ENCODE peak calls at places on chromosomes 1 and 21, in eight cellular contexts. E is Peyer's patch, Y is transverse colon, L is endothelial cell of umbilical vein, M is heart left ventricle, Z is prostate gland, G is thyroid gland, P is upper lobe of left lung. K is an unnamed sample.

GRCh38 chr1:201562257-201562656 is 23.3 kb downstream of the NAV1 start:
- DNase-seq in M (no peak), P (no peak), Z (no peak), L (no peak), E (no peak), Y (no peak), G (no peak), K (no peak)

GRCh38 chr1:214514032-214514818 is 37.2 kb downstream of the PTPN14 start:
- DNase-seq in L (peak; percentile 37), G (no peak), Z (no peak), M (no peak), P (no peak), E (no peak), Y (no peak), K (no peak)

GRCh38 chr1:98046031-98046641 is 125.3 kb upstream of the DPYD start:
- DNase-seq in E (no peak), M (no peak), G (no peak), P (no peak), L (peak; percentile 70), Z (no peak), Y (no peak), K (no peak)

GRCh38 chr1:65059930-65060538 is 88.0 kb upstream of the AK4 start:
- DNase-seq in P (no peak), E (no peak), Y (no peak), Z (no peak), L (peak; percentile 69), M (no peak), G (no peak), K (no peak)

GRCh38 chr1:55584521-55585401 is 369.6 kb upstream of the USP24 start:
- DNase-seq in G (peak; percentile 65), P (no peak), Y (no peak), L (peak; percentile 14), Z (no peak), M (no peak), E (no peak), K (no peak)

GRCh38 chr1:170495006-170495405 is 37.0 kb upstream of the GORAB start:
- DNase-seq in P (no peak), G (no peak), L (no peak), E (no peak), M (no peak), Z (no peak), Y (no peak), K (no peak)

GRCh38 chr1:98351506-98352038 is 309.9 kb upstream of the SNX7 start:
- DNase-seq in M (no peak), P (no peak), Y (no peak), Z (no peak), G (no peak), L (peak; percentile 65), E (no peak), K (no peak)

GRCh38 chr1:6028042-6028895 is 17.4 kb upstream of the KCNAB2 start:
- DNase-seq in Z (no peak), G (no peak), L (no peak), P (peak; percentile 76), M (peak; percentile 38), E (peak; percentile 79), Y (peak; percentile 43), K (no peak)

GRCh38 chr1:248618878-248619277 is 16.0 kb downstream of the OR2T11 start:
- DNase-seq in G (peak; percentile 74), M (no peak), E (peak; percentile 87), P (peak; percentile 50), L (peak; percentile 36), Y (peak; percentile 70), Z (peak; percentile 23), K (no peak)

GRCh38 chr1:91806146-91806545 is 79.8 kb downstream of the TGFBR3 start:
- DNase-seq in Y (no peak), G (no peak), M (no peak), P (no peak), E (no peak), L (no peak), Z (no peak), K (no peak)

GRCh38 chr1:99759529-99760160 is 6.8 kb downstream of the FRRS1 start:
- DNase-seq in Z (no peak), Y (no peak), P (no peak), M (no peak), G (no peak), L (no peak), E (no peak), K (no peak)

GRCh38 chr1:230085178-230085515 is 18.1 kb downstream of the GALNT2 start:
- DNase-seq in M (no peak), G (no peak), P (no peak), Y (no peak), Z (no peak), L (no peak), E (no peak), K (no peak)

GRCh38 chr1:180267211-180267561 is 37.1 kb downstream of the LHX4 start:
- DNase-seq in M (no peak), E (peak; percentile 24), P (no peak), Z (no peak), G (no peak), L (no peak), Y (no peak), K (no peak)

GRCh38 chr1:243267346-243268283 is 11.8 kb downstream of the SDCCAG8 start:
- DNase-seq in G (no peak), Y (no peak), P (peak; percentile 83), E (no peak), L (no peak), M (no peak), Z (no peak), K (no peak)

GRCh38 chr1:197773856-197774255 is 1.4 kb downstream of the DENND1B start:
- DNase-seq in G (no peak), L (peak; percentile 60), Z (no peak), M (no peak), P (no peak), Y (no peak), E (no peak), K (no peak)

GRCh38 chr1:220281159-220281574 is 8.9 kb upstream of the RAB3GAP2 start:
- DNase-seq in E (no peak), L (peak; percentile 53), M (no peak), Z (no peak), P (no peak), Y (no peak), G (no peak), K (no peak)

GRCh38 chr1:231770776-231771175 is 144.2 kb downstream of the DISC1 start:
- DNase-seq in Y (no peak), M (no peak), E (no peak), L (no peak), P (no peak), Z (no peak), G (no peak), K (no peak)

GRCh38 chr1:29121516-29121937 is 2.2 kb downstream of the TMEM200B start:
- DNase-seq in Z (no peak), M (no peak), L (no peak), E (no peak), P (no peak), G (no peak), Y (peak; percentile 10), K (no peak)

DNA sequence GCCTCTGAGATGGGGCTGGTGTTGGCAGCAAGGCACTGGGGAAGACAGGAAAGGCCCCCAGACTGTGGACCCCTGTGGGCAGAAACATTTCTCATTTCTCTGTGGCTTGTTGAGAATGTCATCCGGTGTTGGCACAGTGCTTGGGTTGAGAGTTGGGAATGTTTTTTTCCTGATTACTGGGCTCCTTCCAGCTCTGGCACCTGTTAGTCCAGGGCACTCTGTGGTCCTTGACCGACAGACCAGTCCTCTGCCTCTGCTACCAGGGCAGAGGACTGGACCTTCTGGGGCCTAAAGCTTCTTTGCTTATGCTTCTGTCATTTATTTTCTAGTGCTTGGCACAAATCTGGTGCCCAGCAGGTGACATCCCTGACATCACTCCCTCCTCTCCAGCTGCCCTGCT is 4.8 kb upstream of the SPRR5 start:
- DNase-seq in L (no peak), E (no peak), Z (no peak), Y (no peak), P (no peak), M (no peak), G (no peak), K (no peak)
- H3K36me3 ChIP-seq in L (no peaks in the 10 kb centered on the region), E (no peaks in the 10 kb centered on the region), Z (no peaks in the 10 kb centered on the region), Y (no peaks in the 10 kb centered on the region), P (no peaks in the 10 kb centered on the region), M (no peaks in the 10 kb centered on the region), G (no peaks in the 10 kb centered on the region), K (no peaks in the 10 kb centered on the region)

GRCh38 chr21:46374761-46375389 is 50.9 kb downstream of the PCNT start:
- DNase-seq in G (no peak), M (no peak), P (no peak), E (no peak), L (no peak), Y (no peak), Z (no peak), K (no peak)

GRCh38 chr21:46369520-46370235 is 45.7 kb downstream of the PCNT start:
- DNase-seq in Z (no peak), Y (no peak), E (no peak), M (no peak), G (no peak), L (no peak), P (no peak), K (no peak)

GRCh38 chr21:46371204-46372013 is 47.5 kb downstream of the PCNT start:
- DNase-seq in E (no peak), G (no peak), L (no peak), Y (no peak), M (no peak), P (no peak), Z (no peak), K (no peak)

GRCh38 chr21:46368533-46369285 is 44.8 kb downstream of the PCNT start:
- DNase-seq in M (no peak), G (no peak), P (peak; percentile 23), Z (no peak), L (no peak), E (no peak), Y (no peak), K (no peak)

DNA sequence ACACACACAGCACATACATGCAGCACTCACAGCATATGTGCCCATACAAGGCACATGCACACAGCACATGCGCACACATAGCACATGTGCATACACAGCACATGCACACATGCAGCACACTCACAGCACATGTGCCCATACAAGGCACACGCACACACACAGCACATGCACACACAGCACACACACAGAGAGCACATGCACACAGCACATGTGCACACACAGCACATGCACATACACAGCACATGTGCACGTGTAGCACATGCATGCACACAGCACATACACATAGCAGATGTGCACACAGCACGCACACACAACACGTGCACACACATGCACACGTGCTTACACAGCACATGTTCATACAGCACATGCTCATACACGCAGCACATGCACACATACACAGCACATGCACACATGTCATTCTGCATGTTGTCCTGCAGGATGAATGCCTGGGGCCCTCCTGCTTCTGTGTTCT is 48.1 kb downstream of the PCNT start:
- DNase-seq in P (no peak), G (no peak), Z (no peak), Y (no peak), M (no peak), E (no peak), L (no peak), K (no peak)
- TF ChIP-seq POLR2A in P (no peak), G (no peak), Z (no peak), Y (no peak), M (no peak), E (no peak), L (no peak), K (no peak)

GRCh38 chr1:154422521-154422920 is 17.4 kb downstream of the IL6R start:
- DNase-seq in M (no peak), Z (no peak), P (no peak), L (no peak), E (no peak), G (no peak), Y (no peak), K (no peak)
- H3K4me1 ChIP-seq in M (peaks cover 82% of the 10 kb centered on the region), Z (peaks cover 51% of the 10 kb centered on the region), P (peaks cover 81% of the 10 kb centered on the region), L (peaks cover 43% of the 10 kb centered on the region), E (peaks cover 81% of the 10 kb centered on the region), G (peaks cover 32% of the 10 kb centered on the region), Y (peaks cover 85% of the 10 kb centered on the region), K (peaks cover 72% of the 10 kb centered on the region)

GRCh38 chr1:1889090-1889750 is 1.7 kb downstream of the GNB1 start:
- DNase-seq in L (peak; percentile 23), E (no peak), Y (no peak), P (no peak), M (no peak), G (no peak), Z (no peak), K (no peak)
- H3K36me3 ChIP-seq in L (no peaks in the 10 kb centered on the region), E (no peaks in the 10 kb centered on the region), Y (no peaks in the 10 kb centered on the region), P (no peaks in the 10 kb centered on the region), M (no peaks in the 10 kb centered on the region), G (no peaks in the 10 kb centered on the region), Z (no peaks in the 10 kb centered on the region), K (no peaks in the 10 kb centered on the region)

K was measured in esophagus squamous epithelium.